ENCODE peak calls at places on chromosomes 13 and 19, in nine cellular contexts. P is GM23338, W is adrenal gland, D is esophagus squamous epithelium, F is spleen, Q is fibroblast of lung, M is Caco-2, L is right cardiac atrium, S is left ventricle myocardium inferior. C is an unnamed sample.
A peak's percentile ranks its signal among the peaks of the same experiment; 100 is the strongest.

GRCh38 chr13:93151277-93151676 is 75.3 kb upstream of the GPC6 start:
- DNase-seq in W (no peak), Q (peak; percentile 95), D (no peak), F (no peak), L (no peak), S (no peak), M (no peak), P (no peak), C (no peak)

GRCh38 chr19:43432866-43433673 is 18.4 kb downstream of the TEX101 start:
- DNase-seq in M (peak; percentile 69), L (peak; percentile 71), W (peak; percentile 50), P (peak; percentile 89), Q (peak; percentile 51), S (peak; percentile 41), F (peak; percentile 75), D (no peak), C (peak; percentile 67)

GRCh38 chr13:45511310-45512147 is 46.8 kb downstream of the COG3 start:
- DNase-seq in M (no peak), P (peak; percentile 85), W (peak; percentile 33), D (no peak), L (no peak), F (no peak), S (no peak), Q (peak; percentile 84), C (peak; percentile 33)

GRCh38 chr13:43472980-43473379 is 313.8 kb downstream of the ENOX1 start:
- DNase-seq in S (no peak), L (no peak), Q (no peak), M (no peak), W (no peak), P (no peak), F (no peak), D (no peak), C (no peak)

GRCh38 chr19:12834976-12835757 is 788 bp upstream of the RTBDN start:
- DNase-seq in W (no peak), F (no peak), L (peak; percentile 62), P (peak; percentile 90), M (peak; percentile 52), D (no peak), S (no peak), Q (no peak), C (peak; percentile 72)

GRCh38 chr13:105410602-105411001 is 1124.9 kb downstream of the EFNB2 start:
- DNase-seq in L (peak; percentile 83), D (no peak), P (peak; percentile 82), Q (peak; percentile 34), S (peak; percentile 47), W (peak; percentile 47), F (peak; percentile 75), M (peak; percentile 60), C (peak; percentile 70)

GRCh38 chr13:92510416-92510815 is 716.2 kb upstream of the GPC6 start:
- DNase-seq in W (no peak), S (no peak), Q (peak; percentile 38), F (no peak), P (peak; percentile 28), M (no peak), L (no peak), D (no peak), C (no peak)

GRCh38 chr19:31418055-31418454 is 68.8 kb upstream of the TSHZ3 start:
- DNase-seq in W (no peak), M (no peak), D (no peak), S (no peak), L (no peak), P (peak; percentile 77), Q (no peak), F (no peak), C (no peak)

GRCh38 chr19:7742991-7743390 is 4.3 kb downstream of the CD209 start:
- DNase-seq in M (no peak), P (no peak), L (no peak), D (no peak), Q (no peak), S (no peak), W (no peak), F (peak; percentile 13), C (no peak)

GRCh38 chr13:69633044-69633443 is 474.6 kb upstream of the ATXN8OS start:
- DNase-seq in F (no peak), D (no peak), P (no peak), L (no peak), S (no peak), W (no peak), Q (no peak), M (no peak), C (no peak)

GRCh38 chr19:20103091-20103501 is 25.3 kb downstream of the ZNF90 start:
- DNase-seq in L (no peak), S (no peak), M (peak; percentile 39), P (peak; percentile 79), F (no peak), D (no peak), Q (no peak), W (no peak), C (no peak)

GRCh38 chr13:61413572-61413971 is 2.1 kb downstream of the PCDH20 start:
- DNase-seq in S (no peak), Q (no peak), P (peak; percentile 33), F (peak; percentile 61), W (no peak), L (peak; percentile 57), M (no peak), D (no peak), C (no peak)

GRCh38 chr13:27533155-27533643 is 82.8 kb upstream of the MTIF3 start:
- DNase-seq in Q (peak; percentile 69), S (peak; percentile 84), P (peak; percentile 89), W (peak; percentile 90), M (peak; percentile 72), D (no peak), F (peak; percentile 94), L (peak; percentile 96), C (peak; percentile 85)

GRCh38 chr13:107095876-107096275 is 527.9 kb upstream of the ARGLU1 start:
- DNase-seq in F (no peak), L (no peak), P (no peak), M (no peak), W (no peak), S (no peak), Q (no peak), D (no peak), C (no peak)

GRCh38 chr19:2983351-2984195 is 6.2 kb downstream of the TLE6 start:
- DNase-seq in S (peak; percentile 74), M (no peak), W (peak; percentile 40), D (no peak), F (no peak), Q (peak; percentile 75), L (peak; percentile 91), P (peak; percentile 93), C (peak; percentile 97)

GRCh38 chr13:25920277-25920676 is 131.5 kb downstream of the SHISA2 start:
- DNase-seq in Q (no peak), S (no peak), F (no peak), P (no peak), L (no peak), M (no peak), W (no peak), D (no peak), C (no peak)

GRCh38 chr19:35116085-35116801 is 620 bp downstream of the FXYD3 start:
- DNase-seq in S (no peak), L (peak; percentile 43), M (peak; percentile 77), P (no peak), Q (no peak), D (no peak), F (no peak), W (no peak), C (no peak)
- H3K4me1 ChIP-seq in S (peaks cover 19% of the 10 kb centered on the region), L (no peaks in the 10 kb centered on the region), M (peaks cover 31% of the 10 kb centered on the region), P (peaks cover 23% of the 10 kb centered on the region), Q (no peaks in the 10 kb centered on the region), D (peaks cover 21% of the 10 kb centered on the region), F (peaks cover 33% of the 10 kb centered on the region), W (peaks cover 14% of the 10 kb centered on the region), C (no peaks in the 10 kb centered on the region)

GRCh38 chr19:1016647-1017114 is 4.2 kb downstream of the TMEM259 start:
- DNase-seq in L (no peak), M (no peak), D (no peak), Q (peak; percentile 59), P (no peak), W (no peak), F (peak; percentile 84), S (peak; percentile 16), C (no peak)
- H3K4me3 ChIP-seq in L (no peak overlapping the region), M (no peak overlapping the region), D (no peak overlapping the region), Q (no peak overlapping the region), P (no peak overlapping the region), W (no peak overlapping the region), F (no peak overlapping the region), S (peak overlapping the region; percentile 89), C (no peak overlapping the region)

GRCh38 chr19:4583961-4584669 is 24.6 kb upstream of the SEMA6B start:
- DNase-seq in W (peak; percentile 67), F (peak; percentile 85), S (no peak), L (peak; percentile 59), Q (no peak), P (peak; percentile 66), M (no peak), D (no peak), C (peak; percentile 62)
- H3K27me3 ChIP-seq in W (no peaks in the 10 kb centered on the region), F (peaks cover 58% of the 10 kb centered on the region), S (peaks cover 78% of the 10 kb centered on the region), L (no peaks in the 10 kb centered on the region), Q (peaks cover 44% of the 10 kb centered on the region), P (peaks cover 35% of the 10 kb centered on the region), M (no peaks in the 10 kb centered on the region), D (peaks cover 40% of the 10 kb centered on the region), C (peaks cover 40% of the 10 kb centered on the region)

DNA sequence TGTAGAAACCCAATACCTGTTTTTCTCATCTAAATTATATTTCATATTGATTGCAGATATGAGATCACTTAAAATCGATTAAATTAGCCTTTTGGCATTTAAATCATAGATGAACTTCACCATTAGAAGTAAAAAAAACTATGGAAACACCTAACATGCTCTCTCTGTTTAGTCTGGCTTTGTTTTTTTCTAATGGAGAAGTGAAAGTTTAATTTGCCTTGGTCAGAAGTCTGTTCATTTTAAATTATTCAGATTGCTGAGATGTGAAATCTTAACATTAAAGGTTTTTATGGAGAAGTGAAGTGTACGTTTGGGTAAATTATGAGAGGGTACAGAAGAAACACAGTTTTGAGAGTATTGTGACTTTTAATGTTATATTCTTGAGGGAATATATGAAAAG is 6.7 kb downstream of the SUGT1 start:
- DNase-seq in S (no peak), P (no peak), L (no peak), Q (no peak), D (no peak), F (no peak), W (no peak), M (no peak), C (no peak)
- H3K4me1 ChIP-seq in S (peaks cover 23% of the 10 kb centered on the region), P (peaks cover 2% of the 10 kb centered on the region), L (no peaks in the 10 kb centered on the region), Q (no peaks in the 10 kb centered on the region), D (peaks cover 14% of the 10 kb centered on the region), F (peaks cover 25% of the 10 kb centered on the region), W (peaks cover 17% of the 10 kb centered on the region), M (peaks cover 4% of the 10 kb centered on the region), C (no peaks in the 10 kb centered on the region)

DNA sequence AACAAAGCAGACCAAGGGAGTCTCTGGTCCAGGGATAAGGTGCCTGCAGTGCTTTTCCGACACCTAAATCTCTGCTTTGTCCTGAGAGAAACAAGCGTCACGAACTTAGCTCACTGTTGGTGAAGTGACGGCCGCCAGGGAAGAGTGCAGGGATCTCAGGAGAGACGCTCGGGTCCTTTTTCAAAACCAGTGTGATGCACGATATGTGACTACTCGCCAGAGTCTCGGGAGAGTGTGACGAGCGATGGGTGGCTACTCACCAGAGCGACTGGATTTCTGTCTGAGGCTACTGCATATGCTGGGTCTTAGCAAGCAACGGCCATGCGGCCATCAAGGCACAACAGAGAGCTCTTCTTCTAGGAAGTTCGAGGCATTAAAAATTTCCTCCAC is 16.5 kb upstream of the CFAP97D2 start:
- DNase-seq in L (no peak), S (no peak), D (no peak), Q (no peak), M (no peak), F (no peak), W (no peak), P (no peak), C (no peak)
- H3K4me3 ChIP-seq in L (no peak overlapping the region), S (no peak overlapping the region), D (no peak overlapping the region), Q (peak overlapping the region; percentile 1), M (no peak overlapping the region), F (no peak overlapping the region), W (no peak overlapping the region), P (no peak overlapping the region), C (no peak overlapping the region)

GRCh38 chr19:50777261-50777660 is 7.0 kb downstream of the GPR32 start:
- DNase-seq in F (no peak), S (no peak), D (no peak), Q (no peak), P (no peak), M (no peak), W (no peak), L (no peak), C (no peak)
- H3K27me3 ChIP-seq in F (peaks cover 48% of the 10 kb centered on the region), S (peaks cover 98% of the 10 kb centered on the region), D (no peaks in the 10 kb centered on the region), Q (peaks cover 14% of the 10 kb centered on the region), P (peaks cover 76% of the 10 kb centered on the region), M (no peaks in the 10 kb centered on the region), W (peaks cover 55% of the 10 kb centered on the region), L (no peaks in the 10 kb centered on the region), C (peaks cover 64% of the 10 kb centered on the region)